ENCODE peak calls at places on chromosome 2, in four cellular contexts. V is CD4-positive, alpha-beta T cell; X is H4; F is NCI-H1105 treated with DMSO at 0.1 percent for 48 hours. C is an unnamed sample.

GRCh38 chr2:149904352-149904751 is 316.8 kb upstream of the MMADHC start:
- DNase-seq in V (no peak), X (no peak), F (no peak), C (no peak)

GRCh38 chr2:150561076-150561475 is 73.6 kb upstream of the RND3 start:
- DNase-seq in V (no peak), X (no peak), F (no peak), C (no peak)

GRCh38 chr2:105682401-105682800 is 62.3 kb upstream of the NCK2 start:
- DNase-seq in V (no peak), X (no peak), F (no peak), C (no peak)

GRCh38 chr2:287471-287885 is 413 bp downstream of the ALKAL2 start:
- DNase-seq in V (no peak), X (no peak), F (no peak), C (peak; percentile 29)

GRCh38 chr2:39512434-39512935 is 75.4 kb upstream of the MAP4K3 start:
- DNase-seq in V (no peak), X (no peak), F (no peak), C (no peak)

GRCh38 chr2:144331652-144332355 is 188.1 kb downstream of the ZEB2 start:
- DNase-seq in V (no peak), X (peak; percentile 58), F (no peak), C (peak; percentile 84)

GRCh38 chr2:30622452-30622851 is 175.4 kb downstream of the LCLAT1 start:
- DNase-seq in V (no peak), X (no peak), F (no peak), C (no peak)

GRCh38 chr2:223604231-223604630 is 2.1 kb upstream of the SCG2 start:
- DNase-seq in V (no peak), X (no peak), F (no peak), C (no peak)

C was measured in NCI-H1417.